ENCODE peak calls at places on chromosomes 5 and 9, in eight cellular contexts. Q is fibroblast of lung, L is right atrium auricular region, I is neuronal stem cell, E is tibial nerve, D is skeletal muscle cell, Y is adipocyte, V is left ventricle myocardium inferior. C is an unnamed sample.

GRCh38 chr5:159905496-159905895 is 10.8 kb upstream of the ADRA1B start:
- DNase-seq in E (no peak), V (no peak), D (peak; percentile 72), Y (peak; percentile 73), I (no peak), L (no peak), Q (peak; percentile 99), C (no peak)

GRCh38 chr9:120014751-120015235 is 565.2 kb downstream of the CDK5RAP2 start:
- DNase-seq in L (no peak), Q (no peak), I (no peak), Y (no peak), E (no peak), D (no peak), V (no peak), C (no peak)

GRCh38 chr5:158877124-158877581 is 222.6 kb downstream of the EBF1 start:
- DNase-seq in D (no peak), Y (peak; percentile 62), Q (no peak), I (no peak), E (no peak), V (no peak), L (no peak), C (no peak)

GRCh38 chr5:127934791-127935256 is 148.7 kb upstream of the SLC12A2 start:
- DNase-seq in Y (peak; percentile 75), I (peak; percentile 24), L (no peak), Q (peak; percentile 86), D (peak; percentile 62), V (no peak), E (no peak), C (no peak)

GRCh38 chr5:126137771-126138474 is 285.3 kb upstream of the GRAMD2B start:
- DNase-seq in D (no peak), V (no peak), L (no peak), E (no peak), Q (peak; percentile 73), I (no peak), Y (no peak), C (no peak)

GRCh38 chr9:16976427-16976826 is 106.0 kb upstream of the BNC2 start:
- DNase-seq in Q (no peak), V (no peak), Y (no peak), L (no peak), I (no peak), D (no peak), E (no peak), C (no peak)

GRCh38 chr9:74920944-74921626 is 31.6 kb downstream of the C9orf40 start:
- DNase-seq in D (no peak), I (no peak), L (no peak), V (no peak), Y (no peak), E (no peak), Q (no peak), C (no peak)

GRCh38 chr5:76332102-76332501 is 71.0 kb upstream of the IQGAP2 start:
- DNase-seq in Y (no peak), I (no peak), V (no peak), D (no peak), E (no peak), Q (no peak), L (no peak), C (no peak)

GRCh38 chr9:136748656-136749551 is 579 bp upstream of the LCN6 start:
- DNase-seq in V (peak; percentile 68), Y (no peak), E (no peak), I (no peak), L (no peak), Q (no peak), D (no peak), C (no peak)

DNA sequence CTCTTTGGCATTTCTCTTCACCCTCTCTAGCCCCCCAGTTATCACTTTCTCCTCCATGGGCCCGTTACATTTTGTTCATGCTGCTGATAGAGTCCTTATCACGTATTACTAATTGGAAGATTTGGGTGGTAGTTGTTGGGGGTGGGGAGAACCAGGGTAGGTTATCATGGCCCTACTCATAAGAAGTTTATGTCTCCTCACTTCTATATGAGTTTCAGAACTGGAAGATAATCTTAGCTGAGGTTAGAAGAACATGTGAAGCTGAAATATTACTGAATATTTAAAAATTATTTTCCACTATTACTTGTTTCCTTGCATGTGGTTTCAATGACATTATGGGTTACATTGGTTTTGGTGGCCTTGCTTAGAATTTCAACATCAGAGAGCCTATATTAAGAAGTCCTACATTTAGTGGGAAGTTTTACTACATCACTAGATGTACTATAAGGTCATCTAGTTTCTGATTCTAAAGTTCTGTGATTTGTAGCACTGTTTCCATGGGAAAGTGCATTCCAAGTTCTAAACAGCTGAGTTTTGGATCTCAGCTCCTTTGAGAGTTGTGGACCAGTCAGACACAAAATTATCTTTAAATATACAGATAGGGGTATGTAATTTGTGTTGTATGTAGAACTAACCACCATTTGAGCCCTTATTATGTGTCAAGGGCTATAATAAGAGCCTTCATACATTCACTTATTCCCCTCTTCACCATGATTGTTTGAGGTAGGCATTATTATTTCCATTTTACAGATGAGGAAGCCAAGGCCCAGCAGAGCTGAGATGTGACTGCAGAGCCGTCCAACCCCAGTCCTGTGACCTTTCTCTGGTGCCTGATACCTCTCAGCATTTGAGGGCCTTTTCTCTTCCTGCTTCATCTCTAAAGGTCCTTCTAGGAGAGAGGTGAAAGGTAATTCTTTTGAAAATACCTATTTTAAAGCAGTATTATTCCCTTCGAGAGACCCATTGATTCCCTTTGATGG is 37.0 kb downstream of the PIP5K1B start:
- DNase-seq in L (no peak), V (no peak), Y (no peak), I (no peak), Q (no peak), D (no peak), E (no peak), C (no peak)
- H3K4me3 ChIP-seq in L (no peak overlapping the region), V (no peak overlapping the region), Y (no peak overlapping the region), I (no peak overlapping the region), Q (no peak overlapping the region), D (no peak overlapping the region), E (no peak overlapping the region), C (no peak overlapping the region)

DNA sequence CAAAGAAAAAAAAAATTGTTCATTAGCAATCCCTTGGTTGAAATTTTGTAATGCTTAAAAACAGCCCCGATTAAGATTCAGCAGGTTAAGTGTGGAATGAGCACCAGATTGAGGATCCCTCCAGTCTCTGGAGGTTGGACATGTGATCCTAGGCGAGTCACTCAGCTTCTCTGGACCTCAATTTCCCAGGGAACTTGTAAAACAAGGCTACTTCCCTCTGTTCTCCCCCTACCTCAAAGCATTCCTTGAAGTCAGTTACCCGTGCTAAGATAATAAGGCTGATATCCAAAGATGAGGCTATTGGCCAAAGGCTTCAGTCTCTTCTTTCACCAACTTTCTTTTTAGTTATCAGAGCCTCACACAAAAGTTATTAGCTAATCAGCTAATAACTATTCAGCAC is 2.9 kb downstream of the KLHL3 start:
- DNase-seq in Y (no peak), E (no peak), V (no peak), L (no peak), Q (no peak), D (no peak), I (no peak), C (no peak)
- H3K4me3 ChIP-seq in Y (no peak overlapping the region), E (no peak overlapping the region), V (no peak overlapping the region), L (peak overlapping the region; percentile 3), Q (no peak overlapping the region), D (no peak overlapping the region), I (no peak overlapping the region), C (no peak overlapping the region)

GRCh38 chr5:148829734-148830133 is 3.3 kb downstream of the ADRB2 start:
- DNase-seq in I (no peak), D (no peak), Y (no peak), V (peak; percentile 28), E (no peak), L (no peak), Q (no peak), C (no peak)

GRCh38 chr5:148829248-148829594 is 2.8 kb downstream of the ADRB2 start:
- DNase-seq in I (no peak), Y (no peak), E (no peak), L (no peak), Q (no peak), D (no peak), V (no peak), C (no peak)

GRCh38 chr5:148827723-148828122 is 1.3 kb downstream of the ADRB2 start:
- DNase-seq in I (no peak), L (no peak), Y (no peak), Q (peak; percentile 9), V (no peak), E (no peak), D (no peak), C (no peak)

GRCh38 chr5:148830220-148830619 is 3.8 kb downstream of the ADRB2 start:
- DNase-seq in L (no peak), V (peak; percentile 22), Y (no peak), I (no peak), E (no peak), Q (no peak), D (no peak), C (no peak)

DNA sequence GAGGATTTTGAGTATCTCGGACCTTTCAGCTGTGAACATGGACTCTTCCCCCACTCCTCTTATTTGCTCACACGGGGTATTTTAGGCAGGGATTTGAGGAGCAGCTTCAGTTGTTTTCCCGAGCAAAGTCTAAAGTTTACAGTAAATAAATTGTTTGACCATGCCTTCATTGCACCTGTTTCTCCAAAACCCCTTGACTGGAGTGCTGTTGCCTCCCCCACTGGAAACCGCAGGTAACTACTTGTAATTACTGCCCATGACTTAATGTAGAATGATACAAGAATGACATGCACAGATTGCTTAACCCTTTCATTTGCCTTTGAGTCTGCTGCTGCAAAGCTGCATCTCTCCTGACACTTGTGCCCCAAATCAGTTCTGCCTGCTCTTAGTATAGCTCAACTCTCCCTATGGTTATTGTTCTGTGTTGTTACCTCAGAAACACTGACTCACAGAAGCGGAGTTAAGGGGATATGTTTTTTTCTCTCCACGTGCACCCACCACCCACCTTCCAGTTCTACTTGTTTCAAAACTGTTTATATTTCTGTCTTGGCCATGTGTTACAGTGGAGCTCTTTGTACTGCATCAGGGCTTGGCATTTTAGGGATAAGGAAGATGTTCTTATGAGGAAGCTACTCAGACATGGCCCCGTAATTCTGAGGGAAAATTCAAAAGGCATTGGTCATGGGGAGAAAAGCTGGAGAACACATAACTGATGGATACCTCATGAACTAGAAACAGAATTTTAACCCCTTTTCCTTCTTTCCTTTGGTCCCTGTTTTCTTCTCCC is 2.2 kb downstream of the ADRB2 start:
- DNase-seq in Q (peak; percentile 13), V (no peak), I (no peak), E (no peak), D (no peak), Y (peak; percentile 24), L (no peak), C (no peak)
- H3K4me3 ChIP-seq in Q (peak overlapping the region; percentile 71), V (peak overlapping the region; percentile 76), I (no peak overlapping the region), E (peak overlapping the region; percentile 44), D (peak overlapping the region; percentile 6), Y (peak overlapping the region; percentile 61), L (peak overlapping the region; percentile 73), C (peak overlapping the region; percentile 58)

GRCh38 chr5:156826150-156826549 is 23.9 kb upstream of the PPP1R2B start:
- DNase-seq in D (no peak), Q (no peak), E (no peak), I (no peak), V (no peak), Y (no peak), L (no peak), C (no peak)

GRCh38 chr5:156824241-156824640 is 25.9 kb upstream of the PPP1R2B start:
- DNase-seq in E (no peak), I (no peak), Y (no peak), Q (no peak), V (no peak), L (no peak), D (no peak), C (no peak)

GRCh38 chr5:156824800-156825199 is 25.3 kb upstream of the PPP1R2B start:
- DNase-seq in I (peak; percentile 29), Y (peak; percentile 81), L (no peak), E (no peak), V (no peak), Q (peak; percentile 33), D (peak; percentile 6), C (no peak)

GRCh38 chr5:156819967-156820581 is 30.0 kb upstream of the PPP1R2B start:
- DNase-seq in Y (no peak), D (no peak), L (no peak), Q (no peak), I (no peak), V (no peak), E (no peak), C (no peak)

GRCh38 chr5:156825688-156826087 is 24.4 kb upstream of the PPP1R2B start:
- DNase-seq in I (no peak), L (no peak), E (no peak), V (no peak), D (no peak), Q (no peak), Y (no peak), C (no peak)
- H3K4me3 ChIP-seq in I (no peak overlapping the region), L (no peak overlapping the region), E (no peak overlapping the region), V (no peak overlapping the region), D (no peak overlapping the region), Q (no peak overlapping the region), Y (no peak overlapping the region), C (no peak overlapping the region)